ENCODE peak calls at places on chromosomes 1 and 21, in four cellular contexts. One of them, this sample, is unnamed.

GRCh38 chr21:38356898-38357297 is 100.1 kb downstream of the KCNJ15 start:
- DNase-seq in activated CD8-positive, alpha-beta memory T cell treated with anti-CD3 and anti-CD28 coated beads, Interleukin-2, amount 50 U/mL, for 48 hours: no peak
- DNase-seq in cardiac fibroblast: no peak
- DNase-seq in GDM1: no peak
- DNase-seq in this sample: no peak

GRCh38 chr21:35139382-35139715 is 90.2 kb upstream of the RUNX1 start:
- DNase-seq in activated CD8-positive, alpha-beta memory T cell treated with anti-CD3 and anti-CD28 coated beads, Interleukin-2, amount 50 U/mL, for 48 hours: no peak
- DNase-seq in cardiac fibroblast: no peak
- DNase-seq in GDM1: no peak
- DNase-seq in this sample: no peak

GRCh38 chr1:78619803-78620579 is at the start of gene IFI44L:
- DNase-seq in activated CD8-positive, alpha-beta memory T cell treated with anti-CD3 and anti-CD28 coated beads, Interleukin-2, amount 50 U/mL, for 48 hours: peak; percentile 65
- DNase-seq in cardiac fibroblast: peak; percentile 81
- DNase-seq in GDM1: peak; percentile 3
- DNase-seq in this sample: peak; percentile 38

GRCh38 chr21:41957991-41958766 is 4.4 kb upstream of the C2CD2 start:
- DNase-seq in activated CD8-positive, alpha-beta memory T cell treated with anti-CD3 and anti-CD28 coated beads, Interleukin-2, amount 50 U/mL, for 48 hours: no peak
- DNase-seq in cardiac fibroblast: peak; percentile 93
- DNase-seq in GDM1: no peak
- DNase-seq in this sample: peak; percentile 73

GRCh38 chr1:40708750-40709099 is 17.2 kb downstream of the NFYC start:
- DNase-seq in activated CD8-positive, alpha-beta memory T cell treated with anti-CD3 and anti-CD28 coated beads, Interleukin-2, amount 50 U/mL, for 48 hours: no peak
- DNase-seq in cardiac fibroblast: peak; percentile 93
- DNase-seq in GDM1: no peak
- DNase-seq in this sample: no peak

GRCh38 chr1:31701137-31701736 is 2.6 kb downstream of the COL16A1 start:
- DNase-seq in activated CD8-positive, alpha-beta memory T cell treated with anti-CD3 and anti-CD28 coated beads, Interleukin-2, amount 50 U/mL, for 48 hours: no peak
- DNase-seq in cardiac fibroblast: peak; percentile 98
- DNase-seq in GDM1: no peak
- DNase-seq in this sample: peak; percentile 83

GRCh38 chr1:1221887-1222574 is 8.1 kb upstream of the TNFRSF4 start:
- DNase-seq in activated CD8-positive, alpha-beta memory T cell treated with anti-CD3 and anti-CD28 coated beads, Interleukin-2, amount 50 U/mL, for 48 hours: no peak
- DNase-seq in cardiac fibroblast: no peak
- DNase-seq in GDM1: no peak
- DNase-seq in this sample: no peak

GRCh38 chr1:197453376-197454058 is 185.5 kb downstream of the CRB1 start:
- DNase-seq in activated CD8-positive, alpha-beta memory T cell treated with anti-CD3 and anti-CD28 coated beads, Interleukin-2, amount 50 U/mL, for 48 hours: no peak
- DNase-seq in cardiac fibroblast: peak; percentile 78
- DNase-seq in GDM1: no peak
- DNase-seq in this sample: no peak

GRCh38 chr21:45405819-45406762 is 1.1 kb downstream of the COL18A1 start:
- DNase-seq in activated CD8-positive, alpha-beta memory T cell treated with anti-CD3 and anti-CD28 coated beads, Interleukin-2, amount 50 U/mL, for 48 hours: no peak
- DNase-seq in cardiac fibroblast: no peak
- DNase-seq in GDM1: no peak
- DNase-seq in this sample: peak; percentile 50

GRCh38 chr1:230185076-230186001 is 118.3 kb downstream of the GALNT2 start:
- DNase-seq in activated CD8-positive, alpha-beta memory T cell treated with anti-CD3 and anti-CD28 coated beads, Interleukin-2, amount 50 U/mL, for 48 hours: no peak
- DNase-seq in cardiac fibroblast: no peak
- DNase-seq in GDM1: peak; percentile 67
- DNase-seq in this sample: no peak

GRCh38 chr1:63937623-63938022 is 163.8 kb downstream of the ROR1 start:
- DNase-seq in activated CD8-positive, alpha-beta memory T cell treated with anti-CD3 and anti-CD28 coated beads, Interleukin-2, amount 50 U/mL, for 48 hours: no peak
- DNase-seq in cardiac fibroblast: no peak
- DNase-seq in GDM1: no peak
- DNase-seq in this sample: no peak

GRCh38 chr1:208747979-208748378 is 503.8 kb upstream of the PLXNA2 start:
- DNase-seq in activated CD8-positive, alpha-beta memory T cell treated with anti-CD3 and anti-CD28 coated beads, Interleukin-2, amount 50 U/mL, for 48 hours: no peak
- DNase-seq in cardiac fibroblast: no peak
- DNase-seq in GDM1: no peak
- DNase-seq in this sample: no peak

GRCh38 chr1:88333301-88333700 is 350.8 kb upstream of the PKN2 start:
- DNase-seq in activated CD8-positive, alpha-beta memory T cell treated with anti-CD3 and anti-CD28 coated beads, Interleukin-2, amount 50 U/mL, for 48 hours: no peak
- DNase-seq in cardiac fibroblast: no peak
- DNase-seq in GDM1: no peak
- DNase-seq in this sample: no peak

GRCh38 chr1:26168410-26169167 is at the start of gene C1orf232:
- DNase-seq in activated CD8-positive, alpha-beta memory T cell treated with anti-CD3 and anti-CD28 coated beads, Interleukin-2, amount 50 U/mL, for 48 hours: no peak
- DNase-seq in cardiac fibroblast: no peak
- DNase-seq in GDM1: no peak
- DNase-seq in this sample: no peak

GRCh38 chr1:3393024-3393986 is 61.2 kb upstream of the ARHGEF16 start:
- DNase-seq in activated CD8-positive, alpha-beta memory T cell treated with anti-CD3 and anti-CD28 coated beads, Interleukin-2, amount 50 U/mL, for 48 hours: no peak
- DNase-seq in cardiac fibroblast: peak; percentile 4
- DNase-seq in GDM1: no peak
- DNase-seq in this sample: no peak

GRCh38 chr1:91883470-91883869 is 2.5 kb downstream of the TGFBR3 start:
- DNase-seq in activated CD8-positive, alpha-beta memory T cell treated with anti-CD3 and anti-CD28 coated beads, Interleukin-2, amount 50 U/mL, for 48 hours: no peak
- DNase-seq in cardiac fibroblast: peak; percentile 66
- DNase-seq in GDM1: no peak
- DNase-seq in this sample: no peak

GRCh38 chr1:87200875-87201638 is 127.6 kb upstream of the LMO4 start:
- DNase-seq in activated CD8-positive, alpha-beta memory T cell treated with anti-CD3 and anti-CD28 coated beads, Interleukin-2, amount 50 U/mL, for 48 hours: no peak
- DNase-seq in cardiac fibroblast: no peak
- DNase-seq in GDM1: no peak
- DNase-seq in this sample: no peak

GRCh38 chr1:121595089-121595488 is 410.3 kb downstream of the SRGAP2C start:
- DNase-seq in activated CD8-positive, alpha-beta memory T cell treated with anti-CD3 and anti-CD28 coated beads, Interleukin-2, amount 50 U/mL, for 48 hours: no peak
- DNase-seq in cardiac fibroblast: no peak
- DNase-seq in GDM1: no peak
- DNase-seq in this sample: no peak

GRCh38 chr1:9595968-9596340 is 7.2 kb downstream of the TMEM201 start:
- DNase-seq in activated CD8-positive, alpha-beta memory T cell treated with anti-CD3 and anti-CD28 coated beads, Interleukin-2, amount 50 U/mL, for 48 hours: no peak
- DNase-seq in cardiac fibroblast: no peak
- DNase-seq in GDM1: no peak
- DNase-seq in this sample: no peak

GRCh38 chr1:159207774-159208459 is 3.2 kb downstream of the ACKR1 start:
- DNase-seq in activated CD8-positive, alpha-beta memory T cell treated with anti-CD3 and anti-CD28 coated beads, Interleukin-2, amount 50 U/mL, for 48 hours: no peak
- DNase-seq in cardiac fibroblast: peak; percentile 61
- DNase-seq in GDM1: no peak
- DNase-seq in this sample: no peak

GRCh38 chr1:180930687-180931086 is 18.0 kb downstream of the KIAA1614 start:
- DNase-seq in activated CD8-positive, alpha-beta memory T cell treated with anti-CD3 and anti-CD28 coated beads, Interleukin-2, amount 50 U/mL, for 48 hours: no peak
- DNase-seq in cardiac fibroblast: no peak
- DNase-seq in GDM1: no peak
- DNase-seq in this sample: no peak

GRCh38 chr1:58047265-58047858 is 499.2 kb downstream of the OMA1 start:
- DNase-seq in activated CD8-positive, alpha-beta memory T cell treated with anti-CD3 and anti-CD28 coated beads, Interleukin-2, amount 50 U/mL, for 48 hours: peak; percentile 63
- DNase-seq in cardiac fibroblast: peak; percentile 8
- DNase-seq in GDM1: no peak
- DNase-seq in this sample: no peak

GRCh38 chr1:93588206-93588605 is 93.4 kb downstream of the BCAR3 start:
- DNase-seq in activated CD8-positive, alpha-beta memory T cell treated with anti-CD3 and anti-CD28 coated beads, Interleukin-2, amount 50 U/mL, for 48 hours: no peak
- DNase-seq in cardiac fibroblast: peak; percentile 58
- DNase-seq in GDM1: peak; percentile 52
- DNase-seq in this sample: no peak

GRCh38 chr21:41636636-41637625 is 129.0 kb upstream of the TMPRSS2 start:
- DNase-seq in activated CD8-positive, alpha-beta memory T cell treated with anti-CD3 and anti-CD28 coated beads, Interleukin-2, amount 50 U/mL, for 48 hours: no peak
- DNase-seq in cardiac fibroblast: no peak
- DNase-seq in GDM1: no peak
- DNase-seq in this sample: no peak

GRCh38 chr1:182301026-182301436 is 90.6 kb downstream of the GLUL start:
- DNase-seq in activated CD8-positive, alpha-beta memory T cell treated with anti-CD3 and anti-CD28 coated beads, Interleukin-2, amount 50 U/mL, for 48 hours: no peak
- DNase-seq in cardiac fibroblast: no peak
- DNase-seq in GDM1: no peak
- DNase-seq in this sample: no peak

GRCh38 chr1:89908993-89909436 is 85.9 kb upstream of the ZNF326 start:
- DNase-seq in activated CD8-positive, alpha-beta memory T cell treated with anti-CD3 and anti-CD28 coated beads, Interleukin-2, amount 50 U/mL, for 48 hours: no peak
- DNase-seq in cardiac fibroblast: peak; percentile 72
- DNase-seq in GDM1: no peak
- DNase-seq in this sample: no peak

GRCh38 chr1:155277896-155278688 is 829 bp downstream of the HCN3 start:
- DNase-seq in activated CD8-positive, alpha-beta memory T cell treated with anti-CD3 and anti-CD28 coated beads, Interleukin-2, amount 50 U/mL, for 48 hours: peak; percentile 89
- DNase-seq in cardiac fibroblast: peak; percentile 19
- DNase-seq in GDM1: no peak
- DNase-seq in this sample: peak; percentile 72

GRCh38 chr1:197614916-197615692 is 160.2 kb downstream of the DENND1B start:
- DNase-seq in activated CD8-positive, alpha-beta memory T cell treated with anti-CD3 and anti-CD28 coated beads, Interleukin-2, amount 50 U/mL, for 48 hours: no peak
- DNase-seq in cardiac fibroblast: peak; percentile 64
- DNase-seq in GDM1: peak; percentile 2
- DNase-seq in this sample: peak; percentile 37

GRCh38 chr21:45562965-45563364 is 20.7 kb upstream of the SLC19A1 start:
- DNase-seq in activated CD8-positive, alpha-beta memory T cell treated with anti-CD3 and anti-CD28 coated beads, Interleukin-2, amount 50 U/mL, for 48 hours: no peak
- DNase-seq in cardiac fibroblast: no peak
- DNase-seq in GDM1: no peak
- DNase-seq in this sample: no peak

GRCh38 chr1:149885364-149886111 is 13.8 kb upstream of the BOLA1 start:
- DNase-seq in activated CD8-positive, alpha-beta memory T cell treated with anti-CD3 and anti-CD28 coated beads, Interleukin-2, amount 50 U/mL, for 48 hours: peak; percentile 91
- DNase-seq in cardiac fibroblast: peak; percentile 84
- DNase-seq in GDM1: peak; percentile 72
- DNase-seq in this sample: peak; percentile 96

This sample was measured in body of pancreas.